ENCODE peak calls at places on chromosomes 5 and 9, in seven cellular contexts. J is thyroid gland, T is Panc1, X is A549, L is gastrocnemius medialis, R is mucosa of descending colon, M is astrocyte. D is an unnamed sample.

GRCh38 chr5:150278046-150278760 is 11.4 kb downstream of the CAMK2A start:
- DNase-seq in J (no peak), T (no peak), X (no peak), L (no peak), R (no peak), M (peak; percentile 22), D (no peak)

GRCh38 chr5:79070002-79070567 is 518 bp downstream of the BHMT2 start:
- DNase-seq in J (peak; percentile 47), T (no peak), X (no peak), L (no peak), R (peak; percentile 4), M (peak; percentile 27), D (no peak)

GRCh38 chr5:93586948-93587918 is 4.2 kb downstream of the NR2F1 start:
- DNase-seq in J (no peak), T (no peak), X (no peak), L (no peak), R (no peak), M (no peak), D (no peak)

GRCh38 chr5:67268233-67269011 is 71.8 kb upstream of the CD180 start:
- DNase-seq in J (peak; percentile 82), T (no peak), X (peak; percentile 75), L (peak; percentile 74), R (peak; percentile 71), M (peak; percentile 91), D (peak; percentile 79)

GRCh38 chr5:138568061-138568824 is 7.0 kb downstream of the HSPA9 start:
- DNase-seq in J (no peak), T (no peak), X (no peak), L (no peak), R (no peak), M (peak; percentile 57), D (no peak)

GRCh38 chr5:101843055-101843454 is 453.0 kb downstream of the SLCO4C1 start:
- DNase-seq in J (no peak), T (no peak), X (no peak), L (no peak), R (no peak), M (no peak), D (no peak)

GRCh38 chr5:9774472-9775079 is 144.4 kb upstream of the TAS2R1 start:
- DNase-seq in J (peak; percentile 62), T (no peak), X (peak; percentile 9), L (no peak), R (peak; percentile 17), M (peak; percentile 71), D (no peak)

GRCh38 chr9:5292141-5292540 is 12.4 kb downstream of the RLN2 start:
- DNase-seq in J (no peak), T (no peak), X (no peak), L (no peak), R (no peak), M (peak; percentile 56), D (no peak)

GRCh38 chr9:38233343-38233742 is 159.2 kb upstream of the ALDH1B1 start:
- DNase-seq in J (no peak), T (no peak), X (no peak), L (no peak), R (no peak), M (no peak), D (no peak)

GRCh38 chr5:175848676-175849075 is 22.7 kb upstream of the CPLX2 start:
- DNase-seq in J (no peak), T (no peak), X (no peak), L (no peak), R (no peak), M (no peak), D (no peak)

GRCh38 chr5:90561766-90562165 is 3.2 kb downstream of the ADGRV1 start:
- DNase-seq in J (no peak), T (no peak), X (no peak), L (no peak), R (no peak), M (no peak), D (no peak)

GRCh38 chr5:98997000-98997399 is 68.2 kb upstream of the CHD1 start:
- DNase-seq in J (no peak), T (no peak), X (peak; percentile 6), L (no peak), R (no peak), M (peak; percentile 36), D (no peak)

GRCh38 chr9:89814340-89815040 is 209.7 kb downstream of the GADD45G start:
- DNase-seq in J (no peak), T (no peak), X (no peak), L (no peak), R (no peak), M (peak; percentile 59), D (peak; percentile 24)

GRCh38 chr5:127933348-127933747 is 150.2 kb upstream of the SLC12A2 start:
- DNase-seq in J (no peak), T (no peak), X (no peak), L (no peak), R (no peak), M (no peak), D (no peak)

GRCh38 chr9:92685022-92685421 is 15.1 kb upstream of the IPPK start:
- DNase-seq in J (no peak), T (no peak), X (no peak), L (no peak), R (no peak), M (no peak), D (no peak)

GRCh38 chr9:109098221-109098959 is 21.4 kb downstream of the TMEM245 start:
- DNase-seq in J (peak; percentile 55), T (no peak), X (peak; percentile 68), L (peak; percentile 78), R (no peak), M (peak; percentile 93), D (no peak)
- H3K4me1 ChIP-seq in J (peaks cover 94% of the 10 kb centered on the region), T (peaks cover 50% of the 10 kb centered on the region), X (peaks cover 77% of the 10 kb centered on the region), L (peaks cover 87% of the 10 kb centered on the region), R (peaks cover 10% of the 10 kb centered on the region), M (peaks cover 28% of the 10 kb centered on the region), D (no peaks in the 10 kb centered on the region)

GRCh38 chr9:107386396-107386795 is 103.2 kb downstream of the KLF4 start:
- DNase-seq in J (peak; percentile 19), T (no peak), X (no peak), L (peak; percentile 54), R (no peak), M (no peak), D (no peak)
- TF ChIP-seq CTCF in J (no peak), T (no peak), X (no peak), L (no peak), R (no peak), M (no peak), D (no peak)

GRCh38 chr5:112366987-112367386 is 52.1 kb downstream of the EPB41L4A start:
- DNase-seq in J (no peak), T (no peak), X (peak; percentile 34), L (no peak), R (peak; percentile 6), M (no peak), D (no peak)

GRCh38 chr5:112371054-112371453 is 48.0 kb downstream of the EPB41L4A start:
- DNase-seq in J (no peak), T (no peak), X (no peak), L (no peak), R (no peak), M (no peak), D (no peak)

GRCh38 chr5:112372543-112372942 is 46.5 kb downstream of the EPB41L4A start:
- DNase-seq in J (no peak), T (no peak), X (peak; percentile 9), L (no peak), R (no peak), M (no peak), D (no peak)

DNA sequence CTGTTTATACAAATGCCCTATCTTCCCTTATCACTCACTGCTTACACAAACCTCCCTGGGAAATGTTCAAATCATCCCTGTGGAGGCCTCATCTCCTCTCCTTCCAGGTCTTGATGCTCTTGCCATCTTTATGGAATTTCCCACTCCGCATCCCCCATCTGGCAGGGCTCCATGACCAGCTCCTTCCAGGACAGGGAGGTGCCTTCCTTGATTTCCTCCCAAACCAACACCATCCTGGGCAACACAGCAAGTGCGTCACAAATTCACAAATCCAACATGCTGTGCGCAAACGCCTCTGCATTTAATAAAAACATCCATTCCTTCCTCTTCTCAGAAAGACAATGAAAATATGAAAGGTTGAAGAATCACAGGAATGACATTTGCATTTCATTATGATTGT is 51.7 kb downstream of the EPB41L4A start:
- DNase-seq in J (no peak), T (no peak), X (no peak), L (no peak), R (no peak), M (no peak), D (no peak)
- H3K4me1 ChIP-seq in J (peaks cover 16% of the 10 kb centered on the region), T (no peaks in the 10 kb centered on the region), X (no peaks in the 10 kb centered on the region), L (no peaks in the 10 kb centered on the region), R (peaks cover 3% of the 10 kb centered on the region), M (no peaks in the 10 kb centered on the region), D (no peaks in the 10 kb centered on the region)

DNA sequence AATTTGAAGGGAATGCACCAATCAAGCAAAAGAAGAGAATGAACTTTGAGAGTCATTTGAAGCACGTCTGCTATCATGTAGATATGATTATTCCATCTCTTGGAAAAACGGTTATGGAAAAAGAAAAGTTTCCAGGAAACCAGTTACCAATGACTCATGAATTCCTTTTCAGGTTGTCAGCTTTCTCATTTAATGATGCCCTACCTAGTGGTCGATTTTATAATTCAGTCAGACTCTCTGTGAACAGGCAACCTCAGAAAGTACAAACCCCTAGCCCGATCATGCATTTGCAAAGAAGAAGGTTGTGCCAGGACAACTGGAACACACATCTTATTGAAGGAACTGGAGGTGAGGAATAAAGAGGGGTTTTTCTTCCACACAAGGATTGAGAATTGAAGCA is 355.1 kb upstream of the GRIA1 start:
- DNase-seq in J (no peak), T (no peak), X (no peak), L (no peak), R (no peak), M (peak; percentile 56), D (no peak)
- TF ChIP-seq CTCF in J (no peak), T (no peak), X (no peak), L (no peak), R (no peak), M (peak; percentile 12), D (no peak)

DNA sequence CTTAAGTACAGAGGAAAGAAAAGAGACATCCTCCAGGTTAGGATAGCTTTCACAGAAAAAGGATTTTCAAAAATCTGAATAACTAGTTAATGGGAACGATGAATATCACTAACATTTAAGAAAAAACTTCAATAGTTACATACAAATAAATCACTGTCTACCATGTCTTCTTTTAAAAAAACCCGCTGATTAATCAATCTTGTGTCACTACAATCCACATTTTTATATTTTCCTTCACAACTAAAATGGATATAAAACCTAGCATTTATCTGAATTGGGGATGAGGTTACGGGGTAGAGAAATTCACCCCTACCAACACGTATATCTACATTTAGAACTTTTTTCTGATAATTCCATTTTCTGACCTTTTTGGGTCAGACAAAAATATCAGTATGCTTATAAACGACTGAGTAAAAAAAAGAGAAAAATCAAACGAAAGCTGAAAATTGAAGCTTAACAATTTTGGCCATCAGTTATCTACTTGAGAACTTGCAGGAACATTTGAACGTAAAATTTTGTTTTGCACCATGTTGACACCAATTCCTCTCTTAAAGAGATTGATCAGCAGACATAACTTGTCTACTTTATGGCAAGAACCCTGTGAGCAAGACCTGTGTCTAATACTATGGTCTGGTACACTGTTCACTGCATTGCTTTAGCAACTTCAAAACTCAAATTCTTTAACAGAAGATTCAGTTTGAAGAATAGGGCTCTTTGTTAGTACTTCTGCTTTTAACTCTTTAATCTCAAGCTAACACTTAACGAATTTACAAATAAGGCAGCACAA is 4.8 kb downstream of the NR3C1 start:
- DNase-seq in J (no peak), T (no peak), X (no peak), L (no peak), R (no peak), M (no peak), D (no peak)
- H3K4me1 ChIP-seq in J (peaks cover 29% of the 10 kb centered on the region), T (peaks cover 50% of the 10 kb centered on the region), X (peaks cover 19% of the 10 kb centered on the region), L (peaks cover 50% of the 10 kb centered on the region), R (peaks cover 15% of the 10 kb centered on the region), M (peaks cover 35% of the 10 kb centered on the region), D (no peaks in the 10 kb centered on the region)

GRCh38 chr9:68780377-68780707 is 75.3 kb downstream of the PIP5K1B start:
- DNase-seq in J (no peak), T (no peak), X (no peak), L (no peak), R (no peak), M (no peak), D (no peak)
- TF ChIP-seq CTCF in J (no peak), T (peak; percentile 15), X (peak; percentile 6), L (no peak), R (no peak), M (no peak), D (peak; percentile 8)